ENCODE peak calls at places on chromosomes 1 and 21, in four cellular contexts. T is heart left ventricle, W is PC-9, Q is psoas muscle. N is an unnamed sample. For H3K4me1, the result is how much of the 10 kb centered on the place peaks cover.

GRCh38 chr1:223471566-223471965 is 78.4 kb downstream of the CCDC185 start:
- DNase-seq in T (no peak), W (no peak), Q (no peak), N (no peak)

GRCh38 chr1:32954183-32954582 is 10.4 kb downstream of the RNF19B start:
- DNase-seq in T (no peak), W (no peak), Q (no peak), N (peak)

GRCh38 chr1:205398586-205398985 is 23.3 kb downstream of the LEMD1 start:
- DNase-seq in T (no peak), W (no peak), Q (no peak), N (no peak)

GRCh38 chr1:3902111-3902511 is 2.0 kb upstream of the C1orf174 start:
- DNase-seq in T (no peak), W (no peak), Q (no peak), N (no peak)

GRCh38 chr1:150210086-150210485 is 25.8 kb downstream of the ANP32E start:
- DNase-seq in T (no peak), W (no peak), Q (no peak), N (no peak)

GRCh38 chr1:198220428-198220827 is 63.6 kb downstream of the NEK7 start:
- DNase-seq in T (no peak), W (peak), Q (no peak), N (no peak)

GRCh38 chr1:214448536-214448935 is 102.9 kb downstream of the PTPN14 start:
- DNase-seq in T (no peak), W (no peak), Q (no peak), N (no peak)

GRCh38 chr1:202343652-202344349 is 2.1 kb upstream of the UBE2T start:
- DNase-seq in T (no peak), W (no peak), Q (no peak), N (peak)

GRCh38 chr1:72064301-72064700 is 218.0 kb downstream of the NEGR1 start:
- DNase-seq in T (no peak), W (no peak), Q (no peak), N (no peak)

GRCh38 chr1:23704834-23705495 is 13.4 kb downstream of the RPL11 start:
- DNase-seq in T (no peak), W (no peak), Q (no peak), N (no peak)

GRCh38 chr1:243343970-243344749 is 88.3 kb downstream of the SDCCAG8 start:
- DNase-seq in T (no peak), W (no peak), Q (no peak), N (peak)

GRCh38 chr1:67691712-67692111 is 6.7 kb downstream of the GADD45A start:
- DNase-seq in T (no peak), W (no peak), Q (no peak), N (no peak)

GRCh38 chr1:162983671-162984425 is 85.3 kb upstream of the RGS4 start:
- DNase-seq in T (no peak), W (no peak), Q (no peak), N (no peak)

GRCh38 chr1:210448293-210448892 is 119.7 kb downstream of the HHAT start:
- DNase-seq in T (no peak), W (peak), Q (no peak), N (no peak)

GRCh38 chr1:46495778-46496177 is 6.1 kb downstream of the DMBX1 start:
- DNase-seq in T (no peak), W (no peak), Q (no peak), N (no peak)

GRCh38 chr21:45745256-45745655 is 101.7 kb downstream of the PCBP3 start:
- DNase-seq in T (no peak), W (no peak), Q (no peak), N (no peak)

GRCh38 chr1:9284061-9284460 is 8.6 kb upstream of the SPSB1 start:
- DNase-seq in T (no peak), W (no peak), Q (no peak), N (no peak)

GRCh38 chr1:1367238-1367796 is 7.7 kb downstream of the AURKAIP1 start:
- DNase-seq in T (no peak), W (no peak), Q (no peak), N (no peak)

GRCh38 chr1:166253076-166253779 is 86.4 kb upstream of the FAM78B start:
- DNase-seq in T (no peak), W (no peak), Q (no peak), N (no peak)

GRCh38 chr1:59136541-59137335 is 160.2 kb upstream of the FGGY start:
- DNase-seq in T (no peak), W (no peak), Q (peak), N (peak)

GRCh38 chr1:182388392-182389134 is 3.0 kb downstream of the GLUL start:
- DNase-seq in T (no peak), W (no peak), Q (no peak), N (no peak)

GRCh38 chr1:228154685-228155571 is 5.2 kb downstream of the GJC2 start:
- DNase-seq in T (no peak), W (no peak), Q (no peak), N (peak)

GRCh38 chr1:155938220-155938627 is 3.2 kb upstream of the RXFP4 start:
- DNase-seq in T (no peak), W (no peak), Q (no peak), N (no peak)
- H3K27ac ChIP-seq in T (peak), W (peak), Q (peak), N (no peak)

DNA sequence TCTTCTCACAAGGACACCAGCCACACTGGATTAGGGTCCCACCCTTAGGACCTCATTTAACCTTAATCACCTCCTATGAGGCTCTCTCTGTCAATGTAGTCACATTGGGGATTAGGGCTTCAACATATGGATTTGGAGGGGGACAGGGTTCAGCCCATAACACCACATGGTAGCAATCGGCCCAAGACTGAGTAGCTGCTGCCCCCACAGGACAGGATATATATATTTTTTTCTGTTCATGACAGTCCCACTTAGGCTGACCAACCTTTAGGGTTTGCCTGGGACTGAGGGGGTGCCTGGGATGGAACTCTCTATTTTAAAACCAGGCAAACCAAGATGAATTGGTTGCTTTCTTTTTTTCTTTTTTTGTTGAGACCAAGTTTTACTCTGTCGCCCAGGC is 8.2 kb upstream of the ACTL8 start:
- DNase-seq in T (no peak), W (no peak), Q (no peak), N (no peak)
- TF ChIP-seq CTCF in T (no peak), W (no peak), Q (no peak), N (no peak)

GRCh38 chr1:240234477-240235225 is 143.0 kb downstream of the FMN2 start:
- DNase-seq in T (no peak), W (no peak), Q (no peak), N (no peak)
- H3K4me1 ChIP-seq in T (under half), W (under half), Q (under half), N (under half)

GRCh38 chr1:116330342-116330652 is 42.7 kb upstream of the ATP1A1 start:
- DNase-seq in T (no peak), W (no peak), Q (no peak), N (no peak)
- H3K27ac ChIP-seq in T (no peak), W (peak), Q (no peak), N (no peak)

DNA sequence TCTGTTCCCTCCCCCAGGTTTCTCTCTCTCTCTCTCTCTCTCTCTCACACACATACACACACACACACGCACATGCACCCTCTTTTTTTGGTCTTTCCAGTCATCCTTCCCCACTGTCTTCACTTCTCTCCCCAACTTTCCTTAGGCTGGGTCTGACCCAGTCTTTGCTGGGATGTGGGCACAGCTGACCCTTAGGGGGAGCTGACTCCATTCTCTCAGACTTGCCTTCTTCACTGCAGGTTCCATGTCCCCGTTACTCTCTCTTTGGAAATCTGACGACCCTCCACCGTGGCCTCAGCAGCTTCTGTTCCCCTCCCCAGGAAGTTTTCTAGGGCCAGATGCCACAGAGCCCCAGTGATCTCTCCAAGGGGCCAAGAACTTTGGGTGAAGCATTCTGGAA is 2.1 kb downstream of the DISP3 start:
- DNase-seq in T (no peak), W (no peak), Q (no peak), N (no peak)
- TF ChIP-seq CTCF in T (no peak), W (no peak), Q (no peak), N (no peak)

N was measured in foreskin keratinocyte.